ENCODE peak calls at places on chromosome 1, in five cellular contexts. Z is right atrium auricular region, W is NT2/D1, H is pancreas, L is esophagus squamous epithelium. Q is an unnamed sample. For H3K36me3, the result is how much of the 10 kb centered on the place peaks cover.

GRCh38 chr1:45635211-45635610 is 11.4 kb upstream of the CCDC17 start:
- DNase-seq in Z (no peak), W (no peak), L (no peak), H (no peak), Q (no peak)

GRCh38 chr1:58549231-58549958 is 2.9 kb upstream of the OMA1 start:
- DNase-seq in W (no peak), Z (no peak), L (no peak), H (no peak), Q (no peak)

GRCh38 chr1:227946624-227947424 is 908 bp downstream of the WNT9A start:
- DNase-seq in W (peak), L (no peak), H (peak), Z (peak), Q (peak)

GRCh38 chr1:247300491-247301175 is 31.0 kb downstream of the ZNF496 start:
- DNase-seq in W (no peak), Z (no peak), H (peak), L (no peak), Q (no peak)

GRCh38 chr1:115230281-115230680 is 107.8 kb downstream of the NGF start:
- DNase-seq in W (no peak), H (no peak), Z (no peak), L (no peak), Q (no peak)

GRCh38 chr1:173474097-173474779 is 2.9 kb upstream of the PRDX6 start:
- DNase-seq in L (no peak), Z (no peak), H (no peak), W (no peak), Q (no peak)

GRCh38 chr1:23657659-23658275 is 33.8 kb upstream of the RPL11 start:
- DNase-seq in L (no peak), W (peak), Z (peak), H (no peak), Q (no peak)

GRCh38 chr1:65247419-65248359 is 61.7 kb upstream of the DNAJC6 start:
- DNase-seq in H (no peak), Z (no peak), L (no peak), W (no peak), Q (no peak)

GRCh38 chr1:3440711-3441389 is 13.6 kb upstream of the ARHGEF16 start:
- DNase-seq in W (no peak), H (peak), L (no peak), Z (no peak), Q (no peak)

GRCh38 chr1:23978825-23979224 is 1.3 kb downstream of the SRSF10 start:
- DNase-seq in H (no peak), Z (no peak), W (no peak), L (no peak), Q (no peak)

GRCh38 chr1:21818661-21819060 is 6.6 kb downstream of the LDLRAD2 start:
- DNase-seq in Z (no peak), L (no peak), H (no peak), W (no peak), Q (no peak)

GRCh38 chr1:47842228-47842627 is 155.0 kb downstream of the TRABD2B start:
- DNase-seq in H (no peak), W (no peak), Z (no peak), L (no peak), Q (no peak)

GRCh38 chr1:12600880-12601633 is 17.0 kb downstream of the DHRS3 start:
- DNase-seq in W (no peak), Z (no peak), L (no peak), H (peak), Q (no peak)

GRCh38 chr1:116737855-116738318 is 16.3 kb upstream of the CD2 start:
- DNase-seq in W (no peak), L (no peak), Z (no peak), H (no peak), Q (no peak)

GRCh38 chr1:217687511-217687910 is 56.4 kb downstream of the SPATA17 start:
- DNase-seq in W (no peak), Z (no peak), L (no peak), H (no peak), Q (no peak)

GRCh38 chr1:77271851-77272250 is 10.0 kb upstream of the AK5 start:
- DNase-seq in Z (no peak), H (no peak), L (no peak), W (no peak), Q (no peak)

GRCh38 chr1:169949139-169949538 is 55.4 kb upstream of the SCYL3 start:
- DNase-seq in Z (no peak), H (no peak), L (no peak), W (no peak), Q (no peak)

GRCh38 chr1:6523566-6523965 is 30.7 kb downstream of the NOL9 start:
- DNase-seq in W (peak), L (no peak), H (no peak), Z (no peak), Q (no peak)

GRCh38 chr1:53562256-53562982 is 103.2 kb downstream of the DMRTB1 start:
- DNase-seq in W (no peak), L (no peak), H (no peak), Z (no peak), Q (peak)

GRCh38 chr1:204989266-204990058 is 53.5 kb upstream of the CNTN2 start:
- DNase-seq in Z (no peak), L (no peak), W (peak), H (peak), Q (no peak)

GRCh38 chr1:31702836-31703404 is 897 bp downstream of the COL16A1 start:
- DNase-seq in H (no peak), W (no peak), L (no peak), Z (no peak), Q (no peak)

GRCh38 chr1:233673146-233673946 is 59.4 kb downstream of the KCNK1 start:
- DNase-seq in H (no peak), L (no peak), W (no peak), Z (no peak), Q (no peak)

GRCh38 chr1:48492392-48492791 is 20.4 kb upstream of the SPATA6 start:
- DNase-seq in L (no peak), W (no peak), Z (no peak), H (no peak), Q (no peak)

GRCh38 chr1:40742363-40743061 is 41.1 kb upstream of the KCNQ4 start:
- DNase-seq in L (no peak), H (no peak), W (no peak), Z (no peak), Q (no peak)
- H3K36me3 ChIP-seq in L (under half), H (under half), W (half or more), Z (under half), Q (under half)

GRCh38 chr1:86924324-86924960 is 10.0 kb downstream of the HS2ST1 start:
- DNase-seq in W (no peak), Z (no peak), H (no peak), L (no peak), Q (no peak)
- H3K36me3 ChIP-seq in W (under half), Z (under half), H (under half), L (under half), Q (under half)

GRCh38 chr1:244412116-244412639 is 39.5 kb downstream of the ADSS2 start:
- DNase-seq in W (no peak), L (no peak), H (no peak), Z (no peak), Q (no peak)

GRCh38 chr1:244413736-244414135 is 38.0 kb downstream of the ADSS2 start:
- DNase-seq in H (no peak), Z (no peak), W (no peak), L (no peak), Q (no peak)

GRCh38 chr1:244419004-244419403 is 32.7 kb downstream of the ADSS2 start:
- DNase-seq in H (no peak), L (no peak), W (no peak), Z (no peak), Q (no peak)

GRCh38 chr1:244409648-244410164 is 42.0 kb downstream of the ADSS2 start:
- DNase-seq in W (no peak), H (no peak), L (no peak), Z (no peak), Q (no peak)

DNA sequence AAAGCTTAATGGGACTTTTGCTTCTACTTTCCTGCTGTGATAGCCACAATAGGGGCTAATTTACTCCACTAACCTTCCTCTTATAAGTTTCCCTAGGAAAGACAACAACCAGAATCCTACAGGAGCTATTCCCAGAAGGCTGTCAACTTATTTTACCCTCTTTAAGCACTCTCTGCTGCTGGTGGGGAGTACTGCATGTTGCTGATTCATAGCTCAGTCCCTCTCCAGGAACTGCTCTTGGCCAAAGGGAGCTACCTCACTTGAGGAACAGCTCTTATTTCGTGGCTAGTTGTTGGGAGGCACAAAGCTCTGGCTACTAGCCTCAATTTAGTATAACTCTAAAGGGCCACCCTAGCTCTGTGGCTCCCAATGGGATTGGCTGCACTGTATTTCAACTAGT is 37.2 kb downstream of the ADSS2 start:
- DNase-seq in W (no peak), L (no peak), H (no peak), Z (no peak), Q (no peak)
- H3K36me3 ChIP-seq in W (half or more), L (under half), H (half or more), Z (half or more), Q (half or more)

GRCh38 chr1:231252336-231252735 is 11.3 kb downstream of the GNPAT start:
- DNase-seq in Z (no peak), H (no peak), W (no peak), L (no peak), Q (no peak)
- H3K36me3 ChIP-seq in Z (under half), H (under half), W (half or more), L (under half), Q (under half)

GRCh38 chr1:39450956-39451601 is 40.4 kb upstream of the BMP8A start:
- DNase-seq in L (no peak), Z (no peak), H (no peak), W (no peak), Q (no peak)
- H3K36me3 ChIP-seq in L (under half), Z (half or more), H (half or more), W (half or more), Q (half or more)

GRCh38 chr1:37839676-37840075 is 19.7 kb downstream of the MTF1 start:
- DNase-seq in Z (no peak), H (no peak), W (no peak), L (no peak), Q (no peak)
- H3K36me3 ChIP-seq in Z (half or more), H (under half), W (half or more), L (under half), Q (under half)

GRCh38 chr1:212622467-212622866 is 13.9 kb downstream of the ATF3 start:
- DNase-seq in W (no peak), H (no peak), L (no peak), Z (no peak), Q (no peak)

GRCh38 chr1:212618466-212619210 is 10.1 kb downstream of the ATF3 start:
- DNase-seq in Z (no peak), L (no peak), H (no peak), W (no peak), Q (no peak)

GRCh38 chr1:212621830-212622315 is 13.3 kb downstream of the ATF3 start:
- DNase-seq in L (no peak), Z (no peak), W (no peak), H (no peak), Q (no peak)

GRCh38 chr1:212621043-212621829 is 12.7 kb downstream of the ATF3 start:
- DNase-seq in W (no peak), L (no peak), Z (no peak), H (no peak), Q (no peak)

DNA sequence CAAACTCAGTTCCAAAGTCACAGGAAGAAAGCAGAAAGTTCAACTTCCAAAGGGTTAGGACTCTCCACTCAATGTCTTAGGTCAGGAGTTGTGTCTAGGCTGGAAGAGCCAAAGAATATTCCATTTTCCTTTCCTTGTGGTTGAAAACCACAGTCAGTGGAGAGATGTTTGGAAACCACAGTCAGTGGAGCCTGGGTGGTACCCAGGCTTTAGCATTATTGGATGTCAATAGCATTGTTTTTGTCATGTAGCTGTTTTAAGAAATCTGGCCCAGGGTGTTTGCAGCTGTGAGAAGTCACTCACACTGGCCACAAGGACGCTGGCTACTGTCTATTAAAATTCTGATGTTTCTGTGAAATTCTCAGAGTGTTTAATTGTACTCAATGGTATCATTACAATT is 11.7 kb downstream of the ATF3 start:
- DNase-seq in L (no peak), W (no peak), H (no peak), Z (no peak), Q (no peak)
- H3K36me3 ChIP-seq in L (under half), W (half or more), H (under half), Z (half or more), Q (half or more)

GRCh38 chr1:113901171-113901570 is 3.4 kb downstream of the AP4B1 start:
- DNase-seq in H (no peak), Z (no peak), W (no peak), L (no peak), Q (no peak)
- H3K36me3 ChIP-seq in H (under half), Z (under half), W (half or more), L (under half), Q (under half)

DNA sequence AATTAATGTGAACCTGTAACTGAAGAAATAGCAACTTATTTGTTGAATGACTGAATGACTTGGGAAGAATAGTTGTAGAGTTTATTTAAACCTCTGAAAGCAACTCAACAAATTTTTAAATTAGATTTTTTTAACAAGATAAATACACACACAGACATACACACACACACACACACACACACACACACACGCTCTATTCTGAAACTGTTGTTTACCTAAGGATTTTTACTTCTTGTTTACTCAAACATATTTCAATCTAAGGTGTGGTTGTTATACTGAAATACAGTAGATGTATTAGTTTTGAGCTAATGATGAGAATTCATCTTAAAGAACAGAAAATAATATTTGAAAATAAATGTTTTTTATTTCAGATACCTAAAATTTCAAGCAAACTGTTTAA is 11.5 kb downstream of the ACADM start:
- DNase-seq in H (no peak), L (no peak), Z (no peak), W (no peak), Q (no peak)
- H3K36me3 ChIP-seq in H (under half), L (under half), Z (half or more), W (half or more), Q (under half)

DNA sequence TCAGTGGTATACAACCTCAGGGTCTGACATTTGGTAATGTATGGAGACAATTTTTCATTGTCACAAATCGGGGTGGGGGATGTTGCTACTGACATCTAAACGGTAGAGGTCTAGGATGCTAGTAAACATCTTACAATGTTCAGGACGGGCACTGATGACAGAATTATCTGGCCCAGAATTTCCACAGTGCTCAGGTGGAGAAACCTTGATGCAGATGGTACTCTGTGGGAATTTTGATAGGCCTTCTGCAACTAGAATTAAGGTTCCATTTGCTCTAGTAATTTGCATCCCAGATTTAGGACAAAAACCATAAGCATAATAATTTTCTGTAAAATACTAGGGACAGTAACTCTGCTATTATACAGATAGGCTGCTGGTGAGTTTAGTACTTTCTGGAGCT is 11.2 kb downstream of the METTL13 start:
- DNase-seq in H (no peak), L (no peak), W (no peak), Z (no peak), Q (no peak)
- H3K36me3 ChIP-seq in H (half or more), L (under half), W (half or more), Z (half or more), Q (half or more)

Q was measured in ascending aorta.